ENCODE peak calls at places on chromosomes 1 and 21, in eight cellular contexts. L is NCI-H1092 treated with DMSO at 0.1 percent for 48 hours; U is NAMALWA; N is trophoblast cell; K is kidney tubule cell; X is CD4-positive, CD25-positive, alpha-beta regulatory T cell; F is EL; S is stimulated activated CD4-positive, alpha-beta T cell treated with anti-CD3 and anti-CD28 coated beads, Interleukin-2, amount 100 ng/mL, for 48 hours. M is an unnamed sample.

GRCh38 chr1:223714421-223714724 is 2.0 kb downstream of the CAPN2 start:
- DNase-seq in K (no peak), X (no peak), S (no peak), N (no peak), F (no peak), U (no peak), L (no peak), M (no peak)

GRCh38 chr1:70200065-70200464 is 5.3 kb downstream of the LRRC40 start:
- DNase-seq in X (no peak), L (no peak), F (no peak), S (no peak), N (no peak), U (no peak), K (no peak), M (no peak)

GRCh38 chr21:41955516-41955915 is 1.7 kb upstream of the C2CD2 start:
- DNase-seq in U (no peak), X (no peak), N (no peak), S (no peak), F (no peak), L (no peak), K (no peak), M (no peak)

GRCh38 chr1:244012232-244012631 is 38.9 kb upstream of the ZBTB18 start:
- DNase-seq in S (no peak), L (peak), F (peak), X (no peak), N (no peak), K (peak), U (no peak), M (no peak)

GRCh38 chr1:170168263-170168662 is 22.5 kb downstream of the NTMT2 start:
- DNase-seq in L (peak), U (peak), S (no peak), N (no peak), F (peak), X (no peak), K (peak), M (no peak)

GRCh38 chr1:151829352-151830046 is 2.1 kb downstream of the RORC start:
- DNase-seq in U (no peak), X (no peak), S (no peak), K (no peak), L (no peak), N (no peak), F (no peak), M (no peak)

GRCh38 chr1:103911450-103911849 is 161.8 kb downstream of the AMY1C start:
- DNase-seq in N (no peak), L (no peak), S (no peak), F (no peak), U (no peak), K (no peak), X (no peak), M (no peak)

GRCh38 chr1:60090662-60091061 is 17.1 kb upstream of the C1orf87 start:
- DNase-seq in S (no peak), U (no peak), N (no peak), F (no peak), L (no peak), K (no peak), X (no peak), M (no peak)

GRCh38 chr1:151198254-151199127 is at the start of gene PIP5K1A:
- DNase-seq in U (peak), F (peak), X (peak), N (peak), K (peak), S (peak), L (peak), M (peak)

GRCh38 chr1:55816456-55816794 is 601.3 kb upstream of the USP24 start:
- DNase-seq in N (no peak), X (no peak), U (no peak), S (no peak), F (no peak), L (peak), K (peak), M (no peak)

GRCh38 chr1:35556494-35557117 is 597 bp downstream of the KIAA0319L start:
- DNase-seq in L (peak), K (no peak), X (no peak), F (no peak), U (peak), S (no peak), N (no peak), M (no peak)

GRCh38 chr1:207911983-207912760 is 1.2 kb upstream of the CD34 start:
- DNase-seq in N (no peak), K (peak), S (no peak), X (no peak), F (no peak), L (no peak), U (no peak), M (no peak)

GRCh38 chr1:236400061-236400638 is 6.1 kb downstream of the EDARADD start:
- DNase-seq in X (no peak), F (no peak), S (no peak), U (no peak), N (no peak), K (no peak), L (no peak), M (no peak)

GRCh38 chr1:231590453-231591198 is 36.0 kb upstream of the DISC1 start:
- DNase-seq in U (peak), F (peak), N (peak), K (peak), S (no peak), L (peak), X (peak), M (peak)

M was measured in SW 1271.